ENCODE peak calls at places on chromosomes 2 and 18, in six cellular contexts. Q is colonic mucosa, M is A549, K is cardiac fibroblast, U is upper lobe of left lung, E is cardiac muscle cell. P is an unnamed sample.

GRCh38 chr2:20382965-20383800 is 32.5 kb upstream of the PUM2 start:
- DNase-seq in Q (no peak), M (peak; percentile 33), K (peak; percentile 45), U (no peak), E (peak; percentile 46), P (no peak)

GRCh38 chr2:78202986-78203670 is 681.0 kb upstream of the LRRTM4 start:
- DNase-seq in Q (no peak), M (no peak), K (no peak), U (no peak), E (no peak), P (no peak)

GRCh38 chr2:63189026-63189425 is 138.4 kb downstream of the OTX1 start:
- DNase-seq in Q (peak; percentile 27), M (peak; percentile 74), K (peak; percentile 61), U (no peak), E (peak; percentile 68), P (peak; percentile 5)

GRCh38 chr2:224308267-224308911 is 93.5 kb downstream of the FAM124B start:
- DNase-seq in Q (no peak), M (no peak), K (no peak), U (no peak), E (no peak), P (no peak)

GRCh38 chr18:10343778-10344177 is 110.7 kb upstream of the APCDD1 start:
- DNase-seq in Q (no peak), M (no peak), K (no peak), U (peak; percentile 70), E (no peak), P (no peak)

GRCh38 chr2:218615868-218616315 is 8.2 kb downstream of the PLCD4 start:
- DNase-seq in Q (peak; percentile 35), M (no peak), K (no peak), U (no peak), E (no peak), P (no peak)

GRCh38 chr18:50633992-50634391 is 74.1 kb downstream of the MAPK4 start:
- DNase-seq in Q (no peak), M (no peak), K (no peak), U (no peak), E (no peak), P (no peak)

GRCh38 chr18:28176674-28176932 is 327 bp downstream of the CDH2 start:
- DNase-seq in Q (no peak), M (no peak), K (no peak), U (no peak), E (no peak), P (no peak)

GRCh38 chr2:130997198-130997597 is 96.1 kb downstream of the FAM168B start:
- DNase-seq in Q (no peak), M (no peak), K (no peak), U (no peak), E (no peak), P (no peak)

GRCh38 chr18:45006934-45007333 is 326.2 kb downstream of the SETBP1 start:
- DNase-seq in Q (no peak), M (no peak), K (no peak), U (no peak), E (no peak), P (no peak)

GRCh38 chr18:48800877-48801727 is 149.7 kb downstream of the SMAD7 start:
- DNase-seq in Q (peak; percentile 18), M (no peak), K (no peak), U (no peak), E (no peak), P (peak; percentile 68)

GRCh38 chr18:50880108-50880465 is 1.2 kb downstream of the ME2 start:
- DNase-seq in Q (no peak), M (no peak), K (peak; percentile 5), U (no peak), E (no peak), P (no peak)

GRCh38 chr2:46737577-46737976 is 178.0 kb downstream of the MCFD2 start:
- DNase-seq in Q (no peak), M (peak; percentile 42), K (no peak), U (no peak), E (no peak), P (no peak)

GRCh38 chr18:61578846-61579245 is 245.6 kb downstream of the CDH20 start:
- DNase-seq in Q (no peak), M (no peak), K (no peak), U (no peak), E (no peak), P (no peak)

GRCh38 chr18:61572871-61573270 is 239.6 kb downstream of the CDH20 start:
- DNase-seq in Q (no peak), M (no peak), K (no peak), U (no peak), E (no peak), P (no peak)

GRCh38 chr18:61579581-61579980 is 246.4 kb downstream of the CDH20 start:
- DNase-seq in Q (no peak), M (no peak), K (no peak), U (no peak), E (no peak), P (no peak)

GRCh38 chr18:61574665-61575064 is 241.4 kb downstream of the CDH20 start:
- DNase-seq in Q (no peak), M (no peak), K (no peak), U (no peak), E (no peak), P (no peak)

GRCh38 chr18:61575419-61575818 is 242.2 kb downstream of the CDH20 start:
- DNase-seq in Q (no peak), M (no peak), K (peak; percentile 36), U (no peak), E (no peak), P (no peak)
- TF ChIP-seq CTCF in Q (no peak), M (no peak), K (no peak), U (no peak), E (no peak), P (no peak)

GRCh38 chr2:214196260-214196659 is 214.6 kb upstream of the VWC2L start:
- DNase-seq in Q (no peak), M (no peak), K (no peak), U (no peak), E (no peak), P (no peak)

GRCh38 chr2:214192711-214193110 is 218.1 kb upstream of the VWC2L start:
- DNase-seq in Q (no peak), M (no peak), K (no peak), U (no peak), E (no peak), P (no peak)

DNA sequence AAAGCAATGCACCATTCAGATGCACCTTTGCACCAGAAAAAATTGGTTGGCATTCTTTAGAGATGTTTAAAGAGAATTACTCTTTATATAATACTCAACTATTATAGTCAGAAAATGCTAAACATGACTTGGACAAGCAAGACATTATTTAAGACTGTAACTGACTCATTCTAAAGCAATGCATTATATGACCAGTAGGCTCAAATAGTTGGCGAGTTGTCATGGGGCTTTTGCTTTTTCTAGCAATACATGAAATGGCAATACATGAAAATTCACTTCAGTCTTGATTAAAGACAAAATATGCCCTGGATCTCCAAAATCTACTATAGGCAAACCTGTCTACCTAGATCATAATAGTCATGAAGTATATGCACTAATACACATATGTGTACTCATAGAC is 216.9 kb upstream of the VWC2L start:
- DNase-seq in Q (no peak), M (no peak), K (no peak), U (no peak), E (no peak), P (no peak)
- TF ChIP-seq CTCF in Q (no peak), M (no peak), K (peak; percentile 12), U (no peak), E (no peak), P (no peak)

GRCh38 chr2:67726416-67726815 is 329.3 kb downstream of the ETAA1 start:
- DNase-seq in Q (no peak), M (no peak), K (no peak), U (no peak), E (no peak), P (no peak)
- TF ChIP-seq CTCF in Q (no peak), M (no peak), K (no peak), U (no peak), E (no peak), P (no peak)

DNA sequence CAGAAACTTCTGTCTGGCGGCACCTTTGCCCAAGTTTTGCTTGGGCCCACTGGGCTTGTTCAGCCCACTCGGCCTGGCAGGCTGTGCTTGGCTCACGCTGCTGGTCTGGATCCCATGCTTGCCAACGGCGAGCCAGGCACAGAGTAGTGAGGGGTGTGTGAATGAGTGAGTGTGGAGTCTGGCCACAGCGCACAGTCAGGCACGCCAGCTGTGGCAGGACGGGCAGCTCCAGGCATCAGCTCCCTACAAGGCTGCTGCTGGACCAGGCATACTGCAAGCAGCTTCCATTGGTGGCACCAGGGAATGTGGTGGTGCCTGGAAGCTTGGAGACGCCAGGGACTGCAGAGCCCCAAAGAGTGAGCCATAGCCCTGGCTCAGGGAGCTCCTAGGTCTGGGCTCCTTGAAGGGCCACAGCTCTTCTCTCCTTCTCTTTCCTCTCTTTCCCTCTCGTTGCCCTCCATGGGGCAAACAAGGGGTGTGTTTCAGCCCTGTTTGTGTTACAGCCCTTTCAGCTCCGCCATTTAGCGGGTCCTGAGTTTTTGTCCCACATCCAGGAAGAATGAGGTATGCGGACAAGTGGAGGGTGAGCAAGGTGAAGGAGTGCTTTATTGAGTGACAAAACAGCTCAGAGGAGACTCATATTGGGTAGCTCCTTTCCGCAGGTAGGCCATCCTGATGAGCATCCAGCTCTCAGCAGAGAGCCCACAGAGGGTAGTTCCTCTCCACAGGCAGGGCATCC is 73.0 kb downstream of the AGPS start:
- DNase-seq in Q (no peak), M (no peak), K (no peak), U (peak; percentile 43), E (no peak), P (no peak)
- TF ChIP-seq CTCF in Q (no peak), M (no peak), K (no peak), U (no peak), E (no peak), P (no peak)

GRCh38 chr2:43837033-43837432 is 1.6 kb downstream of the ABCG5 start:
- DNase-seq in Q (no peak), M (no peak), K (no peak), U (no peak), E (no peak), P (no peak)

GRCh38 chr2:43826305-43827250 is 12.1 kb downstream of the ABCG5 start:
- DNase-seq in Q (no peak), M (no peak), K (no peak), U (peak; percentile 73), E (no peak), P (no peak)

GRCh38 chr2:43831438-43832294 is 7.0 kb downstream of the ABCG5 start:
- DNase-seq in Q (no peak), M (no peak), K (no peak), U (peak; percentile 84), E (no peak), P (no peak)

GRCh38 chr2:43837831-43838559 is 644 bp downstream of the ABCG5 start:
- DNase-seq in Q (no peak), M (no peak), K (no peak), U (no peak), E (no peak), P (no peak)

GRCh38 chr2:43832457-43832856 is 6.2 kb downstream of the ABCG5 start:
- DNase-seq in Q (no peak), M (no peak), K (no peak), U (no peak), E (peak; percentile 10), P (no peak)
- TF ChIP-seq CTCF in Q (no peak), M (no peak), K (no peak), U (no peak), E (no peak), P (no peak)

GRCh38 chr18:22521026-22521707 is 103.5 kb upstream of the CTAGE1 start:
- DNase-seq in Q (no peak), M (no peak), K (no peak), U (no peak), E (no peak), P (no peak)
- TF ChIP-seq CTCF in Q (no peak), M (no peak), K (no peak), U (no peak), E (no peak), P (no peak)

GRCh38 chr18:57437782-57438668 is 2.9 kb downstream of the ONECUT2 start:
- DNase-seq in Q (peak; percentile 55), M (peak; percentile 82), K (peak; percentile 57), U (peak; percentile 76), E (peak; percentile 73), P (peak; percentile 92)
- TF ChIP-seq CTCF in Q (peak; percentile 36), M (peak; percentile 50), K (peak; percentile 70), U (peak; percentile 22), E (peak; percentile 75), P (peak; percentile 62)

P was measured in activated CD8-positive, alpha-beta T cell treated with anti-CD3 and anti-CD28 coated beads for 36 hours.